ENCODE peak calls at places on chromosome 11, in four cellular contexts. Y is endothelial cell, G is Panc1, P is neural crest cell. E is an unnamed sample.

GRCh38 chr11:45470151-45471001 is 184.2 kb upstream of the SYT13 start:
- DNase-seq in Y (no peak), G (no peak), P (no peak), E (no peak)

GRCh38 chr11:115155978-115156377 is 348.2 kb downstream of the CADM1 start:
- DNase-seq in Y (no peak), G (no peak), P (no peak), E (no peak)

GRCh38 chr11:13003726-13004493 is 5.2 kb upstream of the RASSF10 start:
- DNase-seq in Y (no peak), G (no peak), P (no peak), E (no peak)

GRCh38 chr11:106553304-106553703 is 465.0 kb downstream of the GUCY1A2 start:
- DNase-seq in Y (no peak), G (no peak), P (no peak), E (no peak)

GRCh38 chr11:118921121-118921928 is 4.4 kb downstream of the BCL9L start:
- DNase-seq in Y (peak), G (no peak), P (no peak), E (no peak)

GRCh38 chr11:42631223-42631843 is 680.5 kb upstream of the API5 start:
- DNase-seq in Y (no peak), G (no peak), P (peak), E (no peak)

GRCh38 chr11:20762112-20762511 is 92.7 kb downstream of the NELL1 start:
- DNase-seq in Y (no peak), G (no peak), P (no peak), E (no peak)

GRCh38 chr11:118705111-118705741 is 25.8 kb upstream of the TREH start:
- DNase-seq in Y (no peak), G (no peak), P (peak), E (no peak)

GRCh38 chr11:57345555-57346151 is 7.5 kb downstream of the P2RX3 start:
- DNase-seq in Y (peak), G (no peak), P (peak), E (peak)

GRCh38 chr11:60348116-60348515 is 21.1 kb downstream of the MS4A6E start:
- DNase-seq in Y (no peak), G (no peak), P (no peak), E (no peak)

GRCh38 chr11:13140028-13140870 is 131.1 kb downstream of the RASSF10 start:
- DNase-seq in Y (no peak), G (no peak), P (no peak), E (peak)

GRCh38 chr11:78576549-78577097 is 2.0 kb upstream of the NARS2 start:
- DNase-seq in Y (no peak), G (no peak), P (no peak), E (no peak)

GRCh38 chr11:38791346-38791961 is 2193.4 kb upstream of the RAG2 start:
- DNase-seq in Y (peak), G (peak), P (peak), E (peak)

GRCh38 chr11:65879622-65880021 is at the start of gene CTSW:
- DNase-seq in Y (no peak), G (no peak), P (no peak), E (no peak)

GRCh38 chr11:726278-726915 is 20.4 kb downstream of the EPS8L2 start:
- DNase-seq in Y (no peak), G (no peak), P (no peak), E (peak)

GRCh38 chr11:119910056-119910455 is 181.1 kb upstream of the NECTIN1 start:
- DNase-seq in Y (no peak), G (no peak), P (no peak), E (no peak)

GRCh38 chr11:130865091-130865771 is 51.0 kb downstream of the SNX19 start:
- DNase-seq in Y (no peak), G (no peak), P (no peak), E (no peak)

GRCh38 chr11:34749666-34750659 is 129.1 kb downstream of the EHF start:
- DNase-seq in Y (no peak), G (no peak), P (no peak), E (no peak)

GRCh38 chr11:76209956-76210885 is 3.9 kb upstream of the WNT11 start:
- DNase-seq in Y (peak), G (no peak), P (peak), E (peak)

GRCh38 chr11:117390743-117391142 is 63.1 kb downstream of the CEP164 start:
- DNase-seq in Y (no peak), G (no peak), P (no peak), E (no peak)

GRCh38 chr11:113278925-113279324 is 35.5 kb upstream of the TTC12 start:
- DNase-seq in Y (no peak), G (no peak), P (no peak), E (no peak)
- TF ChIP-seq CTCF in Y (no peak), G (no peak), P (no peak), E (no peak)

GRCh38 chr11:58509730-58510129 is 1.8 kb upstream of the OR5B21 start:
- DNase-seq in Y (no peak), G (no peak), P (no peak), E (no peak)

GRCh38 chr11:58508005-58508404 is at the start of gene OR5B21:
- DNase-seq in Y (no peak), G (no peak), P (no peak), E (no peak)

GRCh38 chr11:58508814-58509213 is 909 bp upstream of the OR5B21 start:
- DNase-seq in Y (no peak), G (no peak), P (no peak), E (no peak)

DNA sequence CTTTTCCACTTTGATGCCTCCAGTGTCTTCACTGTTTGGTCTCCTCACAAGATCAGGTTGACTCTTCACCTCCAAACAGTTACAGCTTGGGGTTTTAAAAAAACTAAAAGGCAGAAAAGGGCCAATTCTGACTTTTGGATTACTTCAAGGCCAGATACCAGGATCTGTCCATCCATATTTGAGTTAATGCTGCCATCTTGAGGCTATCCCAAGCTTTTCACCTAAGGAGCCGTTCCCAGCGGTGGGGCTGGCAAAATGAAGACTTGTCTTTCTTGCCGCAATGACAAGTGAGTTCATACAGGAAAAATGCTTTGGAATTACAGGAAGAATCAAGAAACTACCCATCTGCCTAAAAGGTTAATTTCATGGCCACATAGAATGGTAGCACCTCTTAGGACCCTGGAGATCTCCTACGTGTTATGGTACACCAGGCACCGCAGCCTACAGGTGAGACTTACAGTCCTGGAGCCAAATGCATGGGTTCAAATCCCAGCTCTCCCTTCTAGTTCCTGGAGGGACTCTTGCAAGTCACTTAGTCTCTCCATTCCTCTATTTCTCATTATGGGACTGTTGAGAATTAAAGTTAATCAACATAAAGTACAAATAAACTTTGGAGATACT is 6.0 kb upstream of the OR5B21 start:
- DNase-seq in Y (peak), G (peak), P (peak), E (peak)
- TF ChIP-seq CTCF in Y (peak), G (peak), P (peak), E (peak)

GRCh38 chr11:126063510-126063858 is 818 bp upstream of the CDON start:
- DNase-seq in Y (no peak), G (no peak), P (no peak), E (no peak)

GRCh38 chr11:126059238-126059761 is 3.4 kb downstream of the CDON start:
- DNase-seq in Y (no peak), G (no peak), P (no peak), E (no peak)

GRCh38 chr11:126061707-126062678 is 673 bp downstream of the CDON start:
- DNase-seq in Y (peak), G (peak), P (peak), E (no peak)

GRCh38 chr11:126060651-126061220 is 1.9 kb downstream of the CDON start:
- DNase-seq in Y (no peak), G (no peak), P (no peak), E (no peak)

GRCh38 chr11:126062679-126063509 is at the start of gene CDON:
- DNase-seq in Y (peak), G (peak), P (peak), E (peak)
- TF ChIP-seq CTCF in Y (no peak), G (no peak), P (no peak), E (no peak)

GRCh38 chr11:86414032-86414431 is 39.3 kb downstream of the CCDC81 start:
- DNase-seq in Y (no peak), G (no peak), P (no peak), E (no peak)

GRCh38 chr11:86403458-86403857 is 28.8 kb downstream of the CCDC81 start:
- DNase-seq in Y (no peak), G (no peak), P (no peak), E (no peak)

GRCh38 chr11:86408845-86409244 is 34.2 kb downstream of the CCDC81 start:
- DNase-seq in Y (no peak), G (no peak), P (no peak), E (no peak)
- TF ChIP-seq CTCF in Y (peak), G (peak), P (peak), E (peak)

E was measured in progenitor cell of endocrine pancreas.